ENCODE peak calls at places on chromosomes 2 and 18, in nine cellular contexts. H is K562, X is T-helper 1 cell, M is foreskin keratinocyte, Y is NCI-H2029 treated with DMSO at 0.1 percent for 48 hours, K is frontal cortex, F is hippocampal formation, Z is NCI-H2081, P is fibroblast of mammary gland. U is an unnamed sample.

GRCh38 chr18:65468881-65469280 is 281.9 kb upstream of the CDH7 start:
- DNase-seq in Y (no peak), Z (no peak), X (no peak), H (no peak), K (peak), P (no peak), M (no peak), F (no peak), U (no peak)

GRCh38 chr2:18251486-18251885 is 309.0 kb downstream of the RDH14 start:
- DNase-seq in P (no peak), H (no peak), K (no peak), M (no peak), F (no peak), Z (no peak), X (no peak), Y (no peak), U (no peak)

GRCh38 chr2:48849770-48850169 is 94.2 kb upstream of the LHCGR start:
- DNase-seq in Y (no peak), H (no peak), P (peak), M (peak), K (no peak), F (no peak), Z (no peak), X (no peak), U (peak)

GRCh38 chr2:48114256-48114655 is 208.0 kb upstream of the FBXO11 start:
- DNase-seq in H (peak), Z (no peak), K (no peak), X (peak), M (peak), F (no peak), P (peak), Y (no peak), U (peak)

GRCh38 chr18:55381277-55381676 is 206.7 kb downstream of the TCF4 start:
- DNase-seq in X (peak), F (no peak), K (no peak), P (peak), M (no peak), Y (no peak), Z (no peak), H (no peak), U (peak)

GRCh38 chr18:46402396-46402795 is 254.6 kb downstream of the LOXHD1 start:
- DNase-seq in M (no peak), Y (no peak), F (no peak), K (no peak), H (no peak), Z (no peak), X (no peak), P (peak), U (peak)

GRCh38 chr2:134665729-134666506 is 52.9 kb downstream of the TMEM163 start:
- DNase-seq in X (no peak), H (no peak), Y (no peak), Z (no peak), M (no peak), K (no peak), F (no peak), P (no peak), U (no peak)

GRCh38 chr2:238954841-238955521 is 107.1 kb downstream of the TWIST2 start:
- DNase-seq in F (no peak), H (no peak), Z (no peak), Y (no peak), P (peak), M (no peak), X (no peak), K (no peak), U (no peak)

GRCh38 chr2:43292851-43293743 is 66.7 kb upstream of the ZFP36L2 start:
- DNase-seq in P (no peak), Y (no peak), Z (no peak), M (no peak), H (no peak), X (no peak), F (no peak), K (no peak), U (peak)

GRCh38 chr2:28633739-28634138 is 117.9 kb upstream of the PPP1CB start:
- DNase-seq in Z (no peak), M (peak), F (no peak), H (no peak), P (peak), Y (no peak), X (no peak), K (no peak), U (peak)

GRCh38 chr2:211942153-211942552 is 596.4 kb downstream of the ERBB4 start:
- DNase-seq in M (no peak), P (no peak), K (no peak), Z (no peak), F (no peak), Y (no peak), X (no peak), H (no peak), U (no peak)

GRCh38 chr2:240925576-240926515 is 19.7 kb downstream of the CROCC2 start:
- DNase-seq in F (no peak), H (no peak), P (no peak), K (no peak), Y (no peak), X (no peak), Z (no peak), M (no peak), U (no peak)

GRCh38 chr2:72080286-72081145 is 67.1 kb downstream of the CYP26B1 start:
- DNase-seq in F (no peak), Z (no peak), X (no peak), P (no peak), H (no peak), K (no peak), M (no peak), Y (no peak), U (no peak)

GRCh38 chr2:200603972-200604371 is 18.2 kb downstream of the AOX1 start:
- DNase-seq in M (peak), P (peak), F (no peak), Z (no peak), Y (no peak), K (no peak), X (no peak), H (no peak), U (peak)

GRCh38 chr2:156038021-156038420 is 294.5 kb downstream of the NR4A2 start:
- DNase-seq in X (no peak), Z (no peak), M (no peak), H (no peak), K (no peak), F (no peak), Y (no peak), P (no peak), U (no peak)

GRCh38 chr2:222238072-222238471 is 60.7 kb downstream of the PAX3 start:
- DNase-seq in X (no peak), F (no peak), Y (no peak), Z (no peak), K (no peak), H (no peak), P (no peak), M (no peak), U (no peak)

GRCh38 chr2:202521470-202521869 is 113.3 kb upstream of the FAM117B start:
- DNase-seq in M (no peak), H (no peak), K (no peak), F (no peak), Y (no peak), P (no peak), Z (no peak), X (no peak), U (no peak)

GRCh38 chr2:30990176-30990575 is 148.1 kb downstream of the GALNT14 start:
- DNase-seq in F (no peak), K (no peak), X (no peak), P (no peak), M (no peak), Z (no peak), H (no peak), Y (no peak), U (no peak)

GRCh38 chr18:7733642-7734041 is 166.5 kb downstream of the PTPRM start:
- DNase-seq in H (no peak), M (peak), F (no peak), Y (no peak), X (no peak), Z (no peak), K (no peak), P (no peak), U (no peak)

GRCh38 chr2:177242136-177242987 is 22.2 kb downstream of the NFE2L2 start:
- DNase-seq in K (peak), P (peak), Z (peak), Y (peak), X (peak), M (peak), F (no peak), H (no peak), U (peak)

GRCh38 chr2:187169108-187169713 is 278.8 kb downstream of the CALCRL start:
- DNase-seq in H (no peak), F (no peak), X (no peak), Y (no peak), Z (no peak), M (no peak), K (no peak), P (no peak), U (no peak)

GRCh38 chr18:47287911-47288635 is 36.6 kb upstream of the SKOR2 start:
- DNase-seq in M (no peak), Y (no peak), K (no peak), H (no peak), F (no peak), Z (no peak), P (no peak), X (no peak), U (no peak)

GRCh38 chr2:69164379-69164778 is 151.4 kb downstream of the ANTXR1 start:
- DNase-seq in K (no peak), M (no peak), P (peak), H (no peak), F (no peak), Z (no peak), X (no peak), Y (no peak), U (peak)

GRCh38 chr2:197307236-197307932 is 3.2 kb downstream of the ANKRD44 start:
- DNase-seq in Y (no peak), M (no peak), K (no peak), Z (no peak), X (no peak), F (no peak), H (no peak), P (no peak), U (no peak)

GRCh38 chr2:10910625-10911024 is 1.1 kb upstream of the KCNF1 start:
- DNase-seq in F (no peak), P (no peak), Z (no peak), H (no peak), M (no peak), X (no peak), K (no peak), Y (no peak), U (no peak)

GRCh38 chr2:109410021-109410815 is 203.5 kb downstream of the SEPTIN10 start:
- DNase-seq in F (no peak), K (no peak), H (no peak), P (peak), X (no peak), Z (no peak), M (no peak), Y (no peak), U (no peak)

GRCh38 chr2:4891394-4891793 is 800.8 kb upstream of the SOX11 start:
- DNase-seq in K (no peak), H (no peak), P (no peak), Z (no peak), F (no peak), Y (no peak), M (no peak), X (no peak), U (no peak)

GRCh38 chr18:9663377-9663776 is 44.7 kb upstream of the RAB31 start:
- DNase-seq in Y (no peak), H (no peak), X (no peak), K (no peak), Z (no peak), F (no peak), P (no peak), M (no peak), U (no peak)

GRCh38 chr2:197092431-197092830 is 165.9 kb upstream of the PGAP1 start:
- DNase-seq in M (no peak), P (peak), K (no peak), H (no peak), F (no peak), Z (no peak), Y (no peak), X (no peak), U (peak)

GRCh38 chr2:176552456-176553135 is 283.4 kb downstream of the MTX2 start:
- DNase-seq in H (no peak), P (peak), K (no peak), F (no peak), M (peak), Y (no peak), Z (no peak), X (no peak), U (peak)

GRCh38 chr2:227154976-227155375 is 9.0 kb downstream of the COL4A4 start:
- DNase-seq in X (no peak), M (peak), K (no peak), F (no peak), Y (no peak), Z (no peak), P (peak), H (no peak), U (peak)

GRCh38 chr2:42618972-42619371 is 50.5 kb downstream of the MTA3 start:
- DNase-seq in Y (no peak), K (no peak), X (peak), M (peak), Z (no peak), P (peak), F (no peak), H (no peak), U (peak)